ENCODE peak calls at places on chromosomes 2 and 18, in five cellular contexts. Z is naive thymus-derived CD8-positive, alpha-beta T cell; R is stimulated activated CD4-positive, alpha-beta T cell treated with anti-CD3 and anti-CD28 coated beads, Interleukin-2, amount 100 ng/mL, for 24 hours; X is pancreas; I is astrocyte of the spinal cord. V is an unnamed sample.

GRCh38 chr2:44016282-44016681 is 20.5 kb upstream of the LRPPRC start:
- DNase-seq in X (peak), I (peak), Z (peak), R (peak), V (peak)

GRCh38 chr2:28486526-28486925 is 9.3 kb upstream of the PLB1 start:
- DNase-seq in R (no peak), Z (no peak), X (no peak), I (no peak), V (no peak)

GRCh38 chr2:136049991-136050573 is 64.7 kb upstream of the DARS1 start:
- DNase-seq in Z (no peak), R (no peak), I (no peak), X (no peak), V (no peak)

GRCh38 chr2:229610871-229611270 is 103.5 kb downstream of the DNER start:
- DNase-seq in R (no peak), X (no peak), I (peak), Z (no peak), V (no peak)

GRCh38 chr2:234691226-234691600 is 194.3 kb upstream of the ARL4C start:
- DNase-seq in I (no peak), X (no peak), R (no peak), Z (no peak), V (no peak)

GRCh38 chr2:68918497-68918896 is 34.2 kb downstream of the GKN2 start:
- DNase-seq in I (no peak), X (no peak), Z (no peak), R (no peak), V (no peak)

GRCh38 chr2:232026941-232027340 is 65.4 kb downstream of the DIS3L2 start:
- DNase-seq in I (no peak), Z (no peak), X (no peak), R (no peak), V (no peak)

GRCh38 chr18:44759925-44760342 is 79.2 kb downstream of the SETBP1 start:
- DNase-seq in X (no peak), I (no peak), Z (no peak), R (no peak), V (no peak)

GRCh38 chr2:177930916-177931315 is 141.7 kb downstream of the PDE11A start:
- DNase-seq in X (no peak), Z (no peak), I (no peak), R (no peak), V (no peak)

V was measured in naive thymus-derived CD4-positive, alpha-beta T cell.